ENCODE peak calls at places on chromosomes 16 and 17, in ten cellular contexts. I is left ventricle myocardium inferior, O is GM12864, V is tibial artery, W is HL-60, A is fibroblast of mammary gland, B is choroid plexus epithelial cell, J is BE2C, Z is HFF-Myc, P is BJ. H is an unnamed sample.

GRCh38 chr16:53091508-53092211 is 36.9 kb downstream of the CHD9 start:
- DNase-seq in W (peak), A (peak), J (peak), B (peak), O (peak), I (peak), P (peak), V (peak), Z (peak), H (no peak)

GRCh38 chr16:48365030-48365600 is 20.1 kb downstream of the SIAH1 start:
- DNase-seq in O (no peak), W (no peak), J (no peak), B (peak), V (no peak), P (no peak), A (peak), Z (no peak), I (no peak), H (no peak)

GRCh38 chr17:64165347-64165746 is 35.4 kb upstream of the ERN1 start:
- DNase-seq in W (no peak), Z (no peak), J (no peak), I (no peak), A (no peak), P (no peak), B (no peak), O (no peak), V (no peak), H (no peak)

GRCh38 chr17:76696763-76697701 is 13.7 kb downstream of the MXRA7 start:
- DNase-seq in V (no peak), O (peak), A (peak), P (no peak), J (no peak), I (peak), W (no peak), Z (no peak), B (no peak), H (no peak)

GRCh38 chr16:27154573-27155521 is 48.5 kb upstream of the KDM8 start:
- DNase-seq in W (no peak), O (no peak), V (peak), A (peak), J (peak), B (peak), Z (peak), P (no peak), I (peak), H (no peak)

GRCh38 chr17:39231091-39231561 is 5.4 kb upstream of the STAC2 start:
- DNase-seq in P (no peak), A (no peak), I (no peak), V (peak), Z (no peak), W (no peak), J (peak), O (no peak), B (no peak), H (no peak)

GRCh38 chr16:64784635-64785034 is 337.2 kb downstream of the CDH11 start:
- DNase-seq in Z (no peak), J (no peak), B (peak), I (no peak), V (no peak), A (no peak), P (no peak), O (no peak), W (no peak), H (no peak)

GRCh38 chr16:29992371-29992967 is 2.9 kb downstream of the HIRIP3 start:
- DNase-seq in B (peak), J (no peak), I (no peak), V (no peak), A (peak), Z (no peak), O (no peak), W (no peak), P (no peak), H (no peak)

GRCh38 chr16:86881118-86881510 is 302.8 kb downstream of the FOXL1 start:
- DNase-seq in W (no peak), Z (no peak), B (no peak), O (no peak), V (no peak), P (no peak), A (no peak), J (no peak), I (no peak), H (no peak)

GRCh38 chr16:71432906-71433305 is 8.9 kb downstream of the TLE7 start:
- DNase-seq in W (no peak), A (no peak), I (no peak), Z (no peak), V (no peak), J (no peak), O (no peak), P (no peak), B (no peak), H (no peak)

GRCh38 chr17:64506201-64506575 is at the start of gene DDX5:
- DNase-seq in B (peak), V (peak), O (peak), J (peak), W (no peak), I (peak), A (peak), P (no peak), Z (peak), H (peak)

GRCh38 chr16:2701272-2701671 is 18.8 kb downstream of the PRSS27 start:
- DNase-seq in J (no peak), V (no peak), A (no peak), P (no peak), O (no peak), I (no peak), Z (no peak), B (no peak), W (no peak), H (no peak)

GRCh38 chr17:20072692-20072992 is 63.5 kb downstream of the SPECC1 start:
- DNase-seq in A (no peak), V (no peak), J (no peak), Z (no peak), B (no peak), O (no peak), I (no peak), W (no peak), P (no peak), H (no peak)

GRCh38 chr16:21116148-21116693 is 34.4 kb downstream of the DNAH3 start:
- DNase-seq in A (peak), Z (no peak), J (no peak), O (peak), B (peak), I (no peak), V (no peak), P (no peak), W (peak), H (no peak)

GRCh38 chr17:62921837-62922236 is 44.2 kb upstream of the TANC2 start:
- DNase-seq in I (no peak), O (no peak), B (no peak), W (no peak), V (no peak), J (no peak), P (no peak), Z (no peak), A (no peak), H (no peak)

GRCh38 chr17:77279448-77280303 is 138.9 kb downstream of the SEC14L1 start:
- DNase-seq in A (peak), W (no peak), O (no peak), B (no peak), J (no peak), V (no peak), P (no peak), Z (no peak), I (no peak), H (no peak)

GRCh38 chr17:1203111-1203966 is 23.6 kb upstream of the ABR start:
- DNase-seq in P (no peak), W (no peak), Z (no peak), A (peak), O (no peak), V (peak), B (peak), J (peak), I (peak), H (no peak)

GRCh38 chr16:85862476-85863383 is 36.2 kb upstream of the IRF8 start:
- DNase-seq in W (no peak), I (no peak), J (no peak), Z (no peak), B (no peak), O (no peak), A (no peak), P (no peak), V (peak), H (no peak)

GRCh38 chr16:12535535-12536411 is 267.9 kb downstream of the CPPED1 start:
- DNase-seq in B (peak), Z (no peak), A (no peak), I (no peak), J (no peak), O (peak), W (no peak), V (no peak), P (no peak), H (no peak)

GRCh38 chr17:57242148-57242547 is 14.2 kb upstream of the MSI2 start:
- DNase-seq in V (no peak), P (no peak), Z (no peak), I (peak), A (no peak), B (peak), O (no peak), W (no peak), J (no peak), H (no peak)

GRCh38 chr17:60817187-60817586 is 139.5 kb downstream of the BCAS3 start:
- DNase-seq in J (no peak), P (peak), W (no peak), B (peak), A (peak), I (no peak), O (no peak), Z (peak), V (no peak), H (peak)

GRCh38 chr16:67277294-67277998 is 1.9 kb upstream of the PLEKHG4 start:
- DNase-seq in P (peak), J (no peak), V (peak), I (no peak), Z (peak), O (no peak), B (peak), W (peak), A (peak), H (peak)

GRCh38 chr17:60077672-60078519 is 825 bp downstream of the HEATR6 start:
- DNase-seq in Z (no peak), J (no peak), W (no peak), A (peak), P (no peak), V (no peak), B (peak), O (no peak), I (no peak), H (no peak)

GRCh38 chr17:45334231-45334630 is 17.4 kb upstream of the MAP3K14 start:
- DNase-seq in W (no peak), V (peak), Z (no peak), O (no peak), B (no peak), P (no peak), J (no peak), A (no peak), I (no peak), H (no peak)

GRCh38 chr17:17304521-17304985 is 1.4 kb downstream of the NT5M start:
- DNase-seq in O (no peak), W (peak), P (no peak), B (no peak), I (no peak), J (no peak), Z (no peak), A (no peak), V (no peak), H (no peak)

DNA sequence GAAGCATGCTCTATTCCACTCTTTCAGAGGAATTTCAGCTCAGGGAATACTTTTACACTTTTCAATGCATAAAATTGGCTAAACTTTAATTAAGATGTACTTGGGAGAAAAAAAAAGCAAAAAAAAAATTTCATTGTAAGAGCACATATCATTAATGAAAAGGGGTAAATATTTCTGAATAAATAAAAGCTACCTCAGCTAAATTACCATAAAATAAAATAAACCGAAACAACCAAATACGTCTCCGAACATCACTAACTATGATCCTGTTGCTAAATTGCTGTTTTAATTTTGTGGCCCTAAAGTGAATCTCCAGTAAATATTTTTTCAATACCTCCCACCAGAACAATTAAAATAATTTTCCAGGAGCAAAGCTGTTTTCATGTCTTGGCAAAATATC is 203.7 kb upstream of the KCNJ16 start:
- DNase-seq in O (no peak), P (no peak), B (no peak), W (no peak), I (no peak), A (no peak), J (no peak), Z (no peak), V (no peak), H (no peak)
- TF ChIP-seq CTCF in O (no peak), P (no peak), B (no peak), W (no peak), I (no peak), A (no peak), J (no peak), Z (no peak), V (no peak), H (no peak)

GRCh38 chr17:79930786-79931516 is 91.7 kb upstream of the CBX4 start:
- DNase-seq in W (no peak), O (no peak), J (no peak), P (no peak), B (no peak), A (no peak), Z (no peak), I (no peak), V (no peak), H (no peak)

GRCh38 chr17:79929257-79930076 is 90.2 kb upstream of the CBX4 start:
- DNase-seq in P (no peak), Z (no peak), J (no peak), I (no peak), W (no peak), V (no peak), A (no peak), B (no peak), O (no peak), H (no peak)

GRCh38 chr17:79931517-79932309 is 92.5 kb upstream of the CBX4 start:
- DNase-seq in B (no peak), V (no peak), Z (no peak), J (no peak), W (no peak), P (no peak), A (peak), I (no peak), O (no peak), H (no peak)

GRCh38 chr17:79928502-79929256 is 89.4 kb upstream of the CBX4 start:
- DNase-seq in V (no peak), A (no peak), I (no peak), O (no peak), W (no peak), J (no peak), B (no peak), P (no peak), Z (no peak), H (no peak)

DNA sequence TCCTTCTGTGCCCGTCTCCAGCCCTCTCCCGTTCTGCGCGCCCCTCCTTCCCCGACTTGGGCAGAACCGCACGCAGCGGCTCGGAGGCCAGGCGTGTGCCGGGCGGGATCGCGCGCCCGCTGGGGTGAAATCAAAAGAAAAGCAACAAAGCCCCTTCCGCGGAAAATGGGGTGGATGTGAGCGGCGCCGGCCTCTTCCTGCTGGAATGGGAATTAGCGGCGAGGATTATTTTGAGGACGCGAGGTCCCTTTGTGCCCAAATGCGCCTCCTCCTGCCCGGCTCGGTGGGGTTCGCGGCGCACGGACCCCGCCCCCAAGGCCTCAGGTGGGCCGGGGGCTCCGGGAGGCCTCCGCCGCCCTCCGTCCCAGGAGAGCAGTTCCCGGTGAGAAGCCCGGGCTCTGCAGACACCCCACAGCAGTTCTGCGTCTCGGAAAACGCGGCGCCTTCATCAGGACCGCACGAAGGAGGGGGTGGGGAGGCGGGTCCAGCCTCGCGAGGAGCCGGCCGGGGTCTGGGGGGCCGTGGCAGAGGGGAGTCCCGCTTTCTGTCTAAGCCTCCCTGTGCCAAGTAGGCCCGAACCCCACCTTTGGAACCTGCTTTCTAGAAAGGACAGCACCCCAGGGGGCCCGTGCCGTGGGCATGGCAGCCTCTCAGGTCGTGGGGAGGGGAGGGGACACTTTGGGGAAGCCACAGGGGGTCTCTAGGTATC is 91.0 kb upstream of the CBX4 start:
- DNase-seq in A (no peak), P (no peak), J (no peak), W (no peak), I (no peak), B (no peak), O (no peak), V (no peak), Z (no peak), H (no peak)
- H3K4me3 ChIP-seq in A (no peak), P (peak), J (peak), W (no peak), I (peak), B (no peak), O (no peak), V (no peak), Z (peak), H (peak)

GRCh38 chr16:77637939-77638338 is 84.4 kb upstream of the NUDT7 start:
- DNase-seq in V (no peak), P (no peak), W (no peak), J (no peak), B (peak), I (no peak), O (no peak), A (no peak), Z (no peak), H (no peak)

DNA sequence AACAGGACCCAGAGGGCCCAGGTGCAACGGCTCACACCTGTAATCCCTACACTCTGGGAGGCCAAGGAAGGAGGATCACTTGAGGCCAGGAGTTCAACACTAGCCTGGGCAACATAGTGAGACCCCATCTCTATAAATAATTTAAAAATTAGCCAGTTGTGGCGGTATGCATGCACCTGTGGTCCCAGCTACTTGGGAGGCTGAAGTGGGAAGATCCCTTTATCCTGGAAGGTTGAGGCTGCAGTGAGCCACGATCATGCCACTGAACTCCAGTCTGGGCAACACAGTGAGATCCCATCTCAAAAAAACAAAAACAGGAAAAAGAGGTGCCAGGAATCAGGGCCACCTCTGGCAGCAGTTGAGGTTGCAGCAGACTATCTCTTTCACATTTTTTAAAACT is 85.7 kb upstream of the NUDT7 start:
- DNase-seq in W (no peak), J (no peak), Z (no peak), I (no peak), P (no peak), O (no peak), A (no peak), V (no peak), B (no peak), H (no peak)
- TF ChIP-seq CTCF in W (no peak), J (no peak), Z (no peak), I (no peak), P (no peak), O (no peak), A (no peak), V (no peak), B (no peak), H (no peak)

GRCh38 chr17:36597866-36598777 is 3.3 kb upstream of the MRM1 start:
- DNase-seq in V (no peak), P (no peak), J (no peak), Z (no peak), W (no peak), O (no peak), A (no peak), I (no peak), B (no peak), H (no peak)
- H3K4me3 ChIP-seq in V (no peak), P (no peak), J (no peak), Z (no peak), W (no peak), O (no peak), A (no peak), I (no peak), B (no peak), H (no peak)

GRCh38 chr16:50991006-50991405 is 160.1 kb downstream of the SALL1 start:
- DNase-seq in A (no peak), O (no peak), I (no peak), B (no peak), W (no peak), J (no peak), P (no peak), V (no peak), Z (no peak), H (no peak)

GRCh38 chr16:50989047-50989446 is 162.0 kb downstream of the SALL1 start:
- DNase-seq in V (no peak), A (no peak), W (no peak), O (no peak), B (no peak), J (no peak), P (no peak), Z (no peak), I (no peak), H (no peak)

GRCh38 chr16:50994995-50995394 is 156.1 kb downstream of the SALL1 start:
- DNase-seq in V (no peak), Z (no peak), O (no peak), I (no peak), J (no peak), A (no peak), P (no peak), W (no peak), B (no peak), H (no peak)

GRCh38 chr16:50991436-50991835 is 159.6 kb downstream of the SALL1 start:
- DNase-seq in W (no peak), V (no peak), J (no peak), O (no peak), A (no peak), B (no peak), P (no peak), Z (no peak), I (no peak), H (no peak)

DNA sequence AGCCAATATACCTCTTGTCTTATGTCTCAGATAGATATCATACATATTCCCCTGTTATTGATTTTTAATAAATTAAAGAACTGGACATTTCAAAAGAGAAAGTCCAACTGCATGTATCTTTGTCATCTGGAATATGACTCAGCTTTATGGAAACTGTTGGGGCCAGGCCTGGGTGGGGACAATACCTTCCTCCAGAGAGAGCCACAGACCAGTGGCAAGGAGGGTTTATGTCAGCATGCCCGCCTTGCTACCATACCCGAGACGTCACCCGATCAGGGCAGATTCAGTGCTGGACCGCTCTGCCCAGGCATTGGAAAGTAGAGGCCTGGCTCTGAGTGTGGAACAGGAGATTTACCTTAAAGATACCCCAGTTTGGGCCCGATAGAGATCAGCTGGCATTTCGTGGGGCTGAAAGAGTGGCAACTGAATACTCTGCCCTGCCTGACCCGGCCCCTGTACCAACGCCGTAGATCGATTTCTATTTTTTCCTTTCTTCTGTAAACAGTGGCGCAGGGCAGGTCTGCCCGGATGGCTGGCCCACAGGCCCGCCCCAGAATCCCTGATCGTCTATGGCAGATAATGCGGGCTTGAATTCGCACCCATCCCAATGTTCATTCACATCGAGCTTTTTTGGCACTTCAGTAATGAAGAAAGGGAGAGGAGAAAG is 158.6 kb downstream of the SALL1 start:
- DNase-seq in I (no peak), A (no peak), B (no peak), J (no peak), W (no peak), Z (no peak), V (no peak), P (no peak), O (no peak), H (no peak)
- TF ChIP-seq CTCF in I (no peak), A (no peak), B (no peak), J (no peak), W (no peak), Z (no peak), V (no peak), P (no peak), O (no peak), H (no peak)